ENCODE peak calls at places on chromosomes 12 and 14, in seven cellular contexts. N, Z, J, E, A, I and L are unnamed samples.
A peak's percentile ranks its signal among the peaks of the same experiment; 100 is the strongest.

GRCh38 chr12:127767631-127768030 is 499.3 kb upstream of the TMEM132C start:
- DNase-seq in Z (no peak), I (no peak), N (no peak), A (peak; percentile 12), E (no peak), J (no peak), L (peak; percentile 32)

GRCh38 chr12:128178551-128178950 is 88.4 kb upstream of the TMEM132C start:
- DNase-seq in J (no peak), E (no peak), A (no peak), I (no peak), Z (no peak), N (no peak), L (no peak)

GRCh38 chr14:103862393-103862782 is 15.0 kb upstream of the PPP1R13B start:
- DNase-seq in Z (no peak), N (no peak), I (no peak), A (no peak), J (no peak), E (no peak), L (no peak)

GRCh38 chr12:12800406-12801180 is 12.6 kb upstream of the DDX47 start:
- DNase-seq in J (peak; percentile 77), Z (no peak), I (no peak), N (no peak), E (no peak), A (peak; percentile 68), L (no peak)

GRCh38 chr12:65016881-65017650 is 104.0 kb downstream of the WIF1 start:
- DNase-seq in Z (no peak), I (no peak), A (no peak), N (no peak), J (no peak), E (no peak), L (no peak)

GRCh38 chr12:104360157-104360556 is 56.6 kb downstream of the EID3 start:
- DNase-seq in J (peak; percentile 56), E (no peak), N (no peak), I (no peak), Z (no peak), A (peak; percentile 50), L (no peak)

GRCh38 chr14:104895786-104896642 is 28.7 kb upstream of the PLD4 start:
- DNase-seq in Z (peak; percentile 21), N (peak; percentile 18), E (no peak), I (peak; percentile 3), J (no peak), A (no peak), L (peak; percentile 1)

GRCh38 chr14:105348945-105349699 is 34.6 kb downstream of the PACS2 start:
- DNase-seq in Z (no peak), N (no peak), I (no peak), E (no peak), A (no peak), J (no peak), L (no peak)

GRCh38 chr12:87795555-87795954 is 233.6 kb downstream of the C12orf50 start:
- DNase-seq in Z (no peak), I (no peak), J (no peak), E (no peak), N (no peak), A (no peak), L (no peak)

GRCh38 chr12:62808166-62808879 is 126.6 kb downstream of the PPM1H start:
- DNase-seq in I (no peak), N (no peak), E (no peak), Z (no peak), A (no peak), J (no peak), L (no peak)

GRCh38 chr14:84254205-84254788 is 1275.6 kb upstream of the FLRT2 start:
- DNase-seq in E (no peak), N (no peak), J (peak; percentile 73), A (no peak), I (peak; percentile 22), Z (no peak), L (peak; percentile 48)

GRCh38 chr12:125023065-125023464 is 29.6 kb downstream of the BRI3BP start:
- DNase-seq in Z (no peak), N (no peak), I (no peak), A (no peak), J (no peak), E (no peak), L (no peak)

GRCh38 chr14:92040431-92041040 is 677 bp upstream of the TRIP11 start:
- DNase-seq in I (peak; percentile 14), N (no peak), E (no peak), J (peak; percentile 25), Z (peak; percentile 43), A (peak; percentile 59), L (no peak)

GRCh38 chr14:76676539-76676938 is 84.7 kb upstream of the VASH1 start:
- DNase-seq in N (no peak), E (no peak), J (no peak), Z (no peak), A (no peak), I (no peak), L (no peak)

GRCh38 chr14:51652168-51653095 is 722 bp downstream of the FRMD6 start:
- DNase-seq in E (peak; percentile 8), I (peak; percentile 56), J (no peak), N (peak; percentile 70), Z (no peak), A (peak; percentile 39), L (peak; percentile 40)

GRCh38 chr12:72560370-72560769 is 288.2 kb downstream of the TRHDE start:
- DNase-seq in Z (peak; percentile 1), E (no peak), A (peak; percentile 15), N (no peak), J (no peak), I (no peak), L (no peak)

GRCh38 chr12:109685574-109686447 is 27.8 kb upstream of the FAM222A start:
- DNase-seq in I (no peak), N (no peak), A (no peak), E (no peak), Z (no peak), J (no peak), L (no peak)

GRCh38 chr14:90381999-90382451 is 14.8 kb upstream of the CALM1 start:
- DNase-seq in J (no peak), Z (no peak), E (peak; percentile 27), N (peak; percentile 33), I (peak; percentile 18), A (no peak), L (no peak)

GRCh38 chr12:132043216-132043615 is 93.5 kb downstream of the EP400 start:
- DNase-seq in I (no peak), J (no peak), E (no peak), N (no peak), Z (no peak), A (no peak), L (no peak)

GRCh38 chr12:22340143-22340542 is 5.6 kb upstream of the ST8SIA1 start:
- DNase-seq in A (no peak), J (no peak), E (no peak), I (no peak), Z (no peak), N (no peak), L (no peak)

GRCh38 chr12:27094726-27095125 is 12.3 kb upstream of the C12orf71 start:
- DNase-seq in J (no peak), E (no peak), N (no peak), Z (no peak), I (no peak), A (no peak), L (no peak)

GRCh38 chr12:131639270-131639940 is 71.5 kb upstream of the SFSWAP start:
- DNase-seq in Z (no peak), I (no peak), E (no peak), A (no peak), J (no peak), N (no peak), L (no peak)

GRCh38 chr12:89016970-89017778 is 335.1 kb downstream of the DUSP6 start:
- DNase-seq in A (peak; percentile 62), Z (peak; percentile 15), N (no peak), J (peak; percentile 88), I (peak; percentile 57), E (no peak), L (peak; percentile 70)

GRCh38 chr14:99730876-99731351 is 46.8 kb downstream of the CYP46A1 start:
- DNase-seq in A (no peak), Z (no peak), I (no peak), N (peak; percentile 15), J (no peak), E (peak; percentile 1), L (peak; percentile 54)

GRCh38 chr12:47017901-47018479 is 61.4 kb upstream of the PCED1B start:
- DNase-seq in Z (no peak), A (peak; percentile 71), I (no peak), N (no peak), E (no peak), J (peak; percentile 38), L (no peak)

GRCh38 chr14:102187044-102187443 is 47.3 kb downstream of the WDR20 start:
- DNase-seq in A (peak; percentile 90), J (peak; percentile 80), I (no peak), N (no peak), Z (peak; percentile 80), E (no peak), L (no peak)

GRCh38 chr12:114342651-114343050 is 63.3 kb downstream of the TBX5 start:
- DNase-seq in N (no peak), I (no peak), A (no peak), E (no peak), Z (no peak), J (no peak), L (no peak)

GRCh38 chr14:62546862-62547474 is 498.3 kb downstream of the KCNH5 start:
- DNase-seq in Z (no peak), A (peak; percentile 4), J (peak; percentile 1), E (no peak), I (no peak), N (no peak), L (no peak)

GRCh38 chr12:93722757-93723567 is 45.8 kb downstream of the CRADD start:
- DNase-seq in J (peak; percentile 22), Z (no peak), I (no peak), E (no peak), A (peak; percentile 47), N (no peak), L (no peak)

GRCh38 chr12:111757361-111758119 is 9.2 kb upstream of the ALDH2 start:
- DNase-seq in E (no peak), N (no peak), J (peak; percentile 62), Z (peak; percentile 62), I (no peak), A (peak; percentile 70), L (no peak)

GRCh38 chr12:110426300-110426910 is 22.9 kb upstream of the ANAPC7 start:
- DNase-seq in J (no peak), A (no peak), I (no peak), Z (no peak), N (no peak), E (no peak), L (no peak)

GRCh38 chr12:47236109-47236714 is 156.5 kb upstream of the AMIGO2 start:
- DNase-seq in N (no peak), A (peak; percentile 92), I (no peak), J (peak; percentile 93), Z (peak; percentile 83), E (no peak), L (no peak)

GRCh38 chr12:111993290-111994150 is 19.4 kb downstream of the TMEM116 start:
- DNase-seq in J (no peak), A (no peak), N (no peak), E (no peak), I (no peak), Z (no peak), L (no peak)

GRCh38 chr12:22467190-22467589 is 77.2 kb downstream of the C2CD5 start:
- DNase-seq in Z (no peak), A (peak; percentile 73), J (no peak), I (no peak), N (no peak), E (no peak), L (no peak)